ENCODE peak calls at places on chromosome 6, in four cellular contexts. Q is stomach; K is cardiac muscle cell; P is CD8-positive, alpha-beta T cell. J is an unnamed sample. For H3K27me3 and H3K4me1, the result is how much of the 10 kb centered on the place peaks cover.

GRCh38 chr6:13175759-13176158 is 152.6 kb downstream of the TBC1D7 start:
- DNase-seq in P (no peak), Q (no peak), K (no peak), J (no peak)

GRCh38 chr6:46973029-46973428 is 51.3 kb upstream of the ADGRF5 start:
- DNase-seq in K (no peak), Q (no peak), P (no peak), J (no peak)

GRCh38 chr6:4446982-4447381 is 311.6 kb upstream of the ECI2 start:
- DNase-seq in Q (no peak), K (no peak), P (no peak), J (no peak)

GRCh38 chr6:111804627-111805235 is 68.5 kb downstream of the FYN start:
- DNase-seq in Q (peak), K (no peak), P (peak), J (no peak)

GRCh38 chr6:128233501-128233900 is 286.9 kb downstream of the PTPRK start:
- DNase-seq in K (no peak), P (no peak), Q (no peak), J (no peak)

GRCh38 chr6:145069966-145070365 is 665.4 kb downstream of the EPM2A start:
- DNase-seq in P (no peak), K (no peak), Q (no peak), J (no peak)

GRCh38 chr6:55399331-55399730 is 72.1 kb downstream of the GFRAL start:
- DNase-seq in K (no peak), P (no peak), Q (no peak), J (no peak)

GRCh38 chr6:136408205-136408604 is 118.6 kb upstream of the BCLAF1 start:
- DNase-seq in K (no peak), P (no peak), Q (no peak), J (no peak)

GRCh38 chr6:134093007-134093573 is 40.7 kb upstream of the SLC2A12 start:
- DNase-seq in P (no peak), K (no peak), Q (no peak), J (no peak)

GRCh38 chr6:156954781-156955180 is 177.6 kb downstream of the ARID1B start:
- DNase-seq in P (no peak), K (no peak), Q (no peak), J (no peak)

GRCh38 chr6:169220068-169220964 is 33.3 kb downstream of the THBS2 start:
- DNase-seq in P (no peak), K (no peak), Q (no peak), J (peak)

GRCh38 chr6:169222126-169222525 is 31.5 kb downstream of the THBS2 start:
- DNase-seq in Q (no peak), P (no peak), K (no peak), J (no peak)

GRCh38 chr6:169224185-169224695 is 29.4 kb downstream of the THBS2 start:
- DNase-seq in K (no peak), P (no peak), Q (peak), J (no peak)

GRCh38 chr6:169223006-169223405 is 30.6 kb downstream of the THBS2 start:
- DNase-seq in K (no peak), Q (peak), P (no peak), J (no peak)

GRCh38 chr6:169221264-169221663 is 32.4 kb downstream of the THBS2 start:
- DNase-seq in P (no peak), Q (no peak), K (no peak), J (no peak)
- TF ChIP-seq CTCF in P (no peak), Q (no peak), K (no peak), J (no peak)

DNA sequence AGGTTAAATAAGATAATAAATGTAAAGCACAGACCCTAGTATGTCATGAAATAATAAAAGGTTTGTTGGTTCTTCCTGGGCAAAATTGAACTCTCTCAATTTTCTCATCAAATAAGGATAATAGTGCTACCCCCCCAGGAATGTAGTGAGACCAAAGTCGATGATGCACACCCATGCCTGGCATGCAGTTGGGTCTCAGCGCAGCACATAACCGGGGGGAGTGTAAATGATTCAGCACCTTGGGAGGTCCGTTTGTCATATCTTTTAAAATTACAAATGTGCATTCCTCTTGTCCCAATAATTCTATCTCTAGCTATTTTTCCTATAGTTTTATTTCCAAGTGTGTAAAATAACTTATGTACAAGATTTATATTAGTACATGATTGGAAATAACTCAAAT is 31.3 kb upstream of the CCDC167 start:
- DNase-seq in K (no peak), Q (no peak), P (no peak), J (no peak)
- H3K27me3 ChIP-seq in K (under half), Q (under half), P (under half), J (under half)

DNA sequence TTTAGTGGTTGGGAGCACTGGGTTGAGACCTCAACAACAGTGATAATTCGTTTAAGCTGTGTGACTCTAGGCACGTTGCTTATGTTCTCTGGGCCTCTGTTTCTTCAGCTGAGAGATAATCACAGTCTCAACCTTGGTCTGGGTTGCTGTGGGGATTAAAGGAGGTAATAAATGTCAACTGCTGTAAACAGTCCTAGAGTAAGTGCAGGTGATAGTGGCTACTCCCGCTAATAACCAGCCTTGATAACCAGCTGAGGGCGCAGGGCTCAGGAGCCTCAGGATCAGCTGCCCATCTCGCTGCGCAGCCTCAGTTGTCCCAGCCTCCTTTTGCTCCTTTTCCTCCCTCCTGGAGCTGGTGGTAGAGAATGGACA is 58.0 kb downstream of the JARID2 start:
- DNase-seq in K (no peak), Q (no peak), P (no peak), J (no peak)
- H3K4me1 ChIP-seq in K (under half), Q (half or more), P (half or more), J (half or more)

DNA sequence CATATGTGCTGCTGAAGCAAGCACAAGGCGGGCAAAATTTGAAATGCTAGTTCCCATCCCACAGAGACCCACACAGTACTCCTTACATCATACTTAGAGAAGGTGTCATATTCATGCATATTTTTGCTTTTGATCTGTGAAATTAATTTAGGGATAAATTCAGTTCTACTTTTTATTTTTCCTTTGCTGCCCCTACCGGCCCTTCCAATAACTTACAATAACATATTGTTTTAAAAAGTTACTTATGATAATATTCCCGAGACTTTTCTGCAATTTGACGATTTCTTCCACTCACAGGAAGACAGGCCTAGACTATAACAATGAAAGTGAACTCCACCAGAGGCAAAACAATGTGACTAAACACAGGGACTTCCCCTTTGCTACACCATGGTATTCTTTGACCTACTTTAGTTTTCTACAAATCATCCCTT is 35.0 kb downstream of the SESN1 start:
- DNase-seq in P (no peak), K (no peak), Q (no peak), J (no peak)
- TF ChIP-seq CTCF in P (no peak), K (peak), Q (no peak), J (no peak)

DNA sequence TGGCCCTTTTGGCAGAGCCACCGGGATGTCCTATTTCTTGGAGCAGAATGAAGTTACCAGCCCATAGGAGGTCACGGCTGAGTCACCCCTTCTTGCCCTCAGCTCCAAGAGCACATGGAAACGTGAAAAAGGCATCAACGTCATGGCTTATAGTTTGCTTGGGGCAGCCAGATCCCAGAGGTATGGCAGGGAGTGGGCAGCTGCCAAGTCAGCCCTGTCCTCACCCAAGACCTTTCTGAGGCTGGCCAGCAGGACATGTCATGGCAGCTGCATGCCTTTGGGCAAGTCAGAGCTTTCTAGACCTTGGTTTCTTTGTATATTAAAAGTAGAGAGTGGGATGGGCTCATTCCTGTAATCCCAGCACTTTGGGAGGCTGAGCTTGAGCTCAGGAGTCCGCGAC is 8.2 kb upstream of the MDFI start:
- DNase-seq in Q (no peak), P (no peak), K (no peak), J (no peak)
- H3K27me3 ChIP-seq in Q (under half), P (under half), K (under half), J (under half)

GRCh38 chr6:16320533-16321340 is 82.3 kb downstream of the GMPR start:
- DNase-seq in Q (no peak), K (no peak), P (no peak), J (peak)
- H3K4me1 ChIP-seq in Q (half or more), K (under half), P (half or more), J (half or more)

J was measured in gastrocnemius medialis.